ENCODE peak calls at places on chromosomes 7 and 10, in four cellular contexts. One of them, this sample, is unnamed.

GRCh38 chr7:29606287-29606721 is 42.7 kb downstream of the PRR15 start:
- DNase-seq in psoas muscle: no peak
- DNase-seq in AG09309: no peak
- DNase-seq in brain microvascular endothelial cell: peak; percentile 70
- DNase-seq in this sample: no peak

GRCh38 chr7:47465191-47465590 is 116.7 kb downstream of the TNS3 start:
- DNase-seq in psoas muscle: peak; percentile 68
- DNase-seq in AG09309: no peak
- DNase-seq in brain microvascular endothelial cell: no peak
- DNase-seq in this sample: no peak

GRCh38 chr7:108408294-108409004 is 47.8 kb downstream of the NRCAM start:
- DNase-seq in psoas muscle: no peak
- DNase-seq in AG09309: no peak
- DNase-seq in brain microvascular endothelial cell: no peak
- DNase-seq in this sample: no peak

GRCh38 chr7:54637712-54638396 is 95.7 kb downstream of the VSTM2A start:
- DNase-seq in psoas muscle: no peak
- DNase-seq in AG09309: no peak
- DNase-seq in brain microvascular endothelial cell: no peak
- DNase-seq in this sample: no peak

GRCh38 chr7:51451751-51452465 is 135.3 kb upstream of the COBL start:
- DNase-seq in psoas muscle: no peak
- DNase-seq in AG09309: no peak
- DNase-seq in brain microvascular endothelial cell: no peak
- DNase-seq in this sample: no peak

GRCh38 chr10:122999347-122999746 is 9.2 kb downstream of the IKZF5 start:
- DNase-seq in psoas muscle: no peak
- DNase-seq in AG09309: no peak
- DNase-seq in brain microvascular endothelial cell: no peak
- DNase-seq in this sample: no peak

GRCh38 chr10:79116801-79117723 is 48.3 kb downstream of the ZMIZ1 start:
- DNase-seq in psoas muscle: no peak
- DNase-seq in AG09309: no peak
- DNase-seq in brain microvascular endothelial cell: no peak
- DNase-seq in this sample: no peak

GRCh38 chr10:29784175-29784773 is 149.5 kb upstream of the SVIL start:
- DNase-seq in psoas muscle: peak; percentile 79
- DNase-seq in AG09309: peak; percentile 97
- DNase-seq in brain microvascular endothelial cell: peak; percentile 98
- DNase-seq in this sample: no peak

GRCh38 chr10:82922755-82923154 is 1047.8 kb downstream of the NRG3 start:
- DNase-seq in psoas muscle: no peak
- DNase-seq in AG09309: no peak
- DNase-seq in brain microvascular endothelial cell: no peak
- DNase-seq in this sample: no peak

GRCh38 chr10:36676321-36677169 is 448.9 kb upstream of the ANKRD30A start:
- DNase-seq in psoas muscle: no peak
- DNase-seq in AG09309: peak; percentile 56
- DNase-seq in brain microvascular endothelial cell: peak; percentile 39
- DNase-seq in this sample: no peak

GRCh38 chr10:71399946-71400345 is 3.2 kb downstream of the CDH23 start:
- DNase-seq in psoas muscle: no peak
- DNase-seq in AG09309: no peak
- DNase-seq in brain microvascular endothelial cell: no peak
- DNase-seq in this sample: peak; percentile 32

GRCh38 chr7:50962281-50962883 is 179.7 kb upstream of the GRB10 start:
- DNase-seq in psoas muscle: no peak
- DNase-seq in AG09309: no peak
- DNase-seq in brain microvascular endothelial cell: no peak
- DNase-seq in this sample: peak; percentile 28

GRCh38 chr10:6650580-6650979 is 70.5 kb upstream of the PRKCQ start:
- DNase-seq in psoas muscle: no peak
- DNase-seq in AG09309: no peak
- DNase-seq in brain microvascular endothelial cell: no peak
- DNase-seq in this sample: no peak

GRCh38 chr10:97399843-97400545 is 1.1 kb downstream of the RRP12 start:
- DNase-seq in psoas muscle: peak; percentile 78
- DNase-seq in AG09309: no peak
- DNase-seq in brain microvascular endothelial cell: peak; percentile 73
- DNase-seq in this sample: peak; percentile 84

GRCh38 chr10:15121707-15122106 is 24.6 kb downstream of the RPP38 start:
- DNase-seq in psoas muscle: no peak
- DNase-seq in AG09309: no peak
- DNase-seq in brain microvascular endothelial cell: no peak
- DNase-seq in this sample: no peak

GRCh38 chr7:27032843-27033242 is 63.0 kb downstream of the HOXA1 start:
- DNase-seq in psoas muscle: no peak
- DNase-seq in AG09309: peak; percentile 8
- DNase-seq in brain microvascular endothelial cell: no peak
- DNase-seq in this sample: no peak

GRCh38 chr7:124035706-124036105 is 2.8 kb upstream of the TMEM229A start:
- DNase-seq in psoas muscle: no peak
- DNase-seq in AG09309: no peak
- DNase-seq in brain microvascular endothelial cell: no peak
- DNase-seq in this sample: no peak

GRCh38 chr7:143321734-143322133 is 5.8 kb downstream of the CLCN1 start:
- DNase-seq in psoas muscle: no peak
- DNase-seq in AG09309: no peak
- DNase-seq in brain microvascular endothelial cell: no peak
- DNase-seq in this sample: peak; percentile 57

GRCh38 chr10:66941491-66941890 is 15.7 kb downstream of the LRRTM3 start:
- DNase-seq in psoas muscle: no peak
- DNase-seq in AG09309: no peak
- DNase-seq in brain microvascular endothelial cell: no peak
- DNase-seq in this sample: no peak

GRCh38 chr7:116772423-116772852 is 89.9 kb upstream of the CAPZA2 start:
- DNase-seq in psoas muscle: no peak
- DNase-seq in AG09309: no peak
- DNase-seq in brain microvascular endothelial cell: no peak
- DNase-seq in this sample: no peak

GRCh38 chr7:6435486-6436384 is 12.0 kb downstream of the DAGLB start:
- DNase-seq in psoas muscle: peak; percentile 90
- DNase-seq in AG09309: peak; percentile 17
- DNase-seq in brain microvascular endothelial cell: peak; percentile 66
- DNase-seq in this sample: peak; percentile 95

GRCh38 chr7:40507166-40507565 is 372.4 kb downstream of the SUGCT start:
- DNase-seq in psoas muscle: no peak
- DNase-seq in AG09309: no peak
- DNase-seq in brain microvascular endothelial cell: no peak
- DNase-seq in this sample: peak; percentile 44

GRCh38 chr7:89606479-89606878 is 547.8 kb upstream of the STEAP1 start:
- DNase-seq in psoas muscle: no peak
- DNase-seq in AG09309: no peak
- DNase-seq in brain microvascular endothelial cell: no peak
- DNase-seq in this sample: no peak

GRCh38 chr10:30943451-30943850 is 88.2 kb downstream of the ZNF438 start:
- DNase-seq in psoas muscle: no peak
- DNase-seq in AG09309: no peak
- DNase-seq in brain microvascular endothelial cell: no peak
- DNase-seq in this sample: no peak

GRCh38 chr10:391304-391703 is 256.0 kb downstream of the ZMYND11 start:
- DNase-seq in psoas muscle: no peak
- DNase-seq in AG09309: no peak
- DNase-seq in brain microvascular endothelial cell: no peak
- DNase-seq in this sample: no peak

GRCh38 chr10:48511855-48512191 is 93.0 kb downstream of the ARHGAP22 start:
- DNase-seq in psoas muscle: no peak
- DNase-seq in AG09309: no peak
- DNase-seq in brain microvascular endothelial cell: no peak
- DNase-seq in this sample: peak; percentile 74

GRCh38 chr7:73544678-73545077 is 12.8 kb downstream of the BCL7B start:
- DNase-seq in psoas muscle: no peak
- DNase-seq in AG09309: no peak
- DNase-seq in brain microvascular endothelial cell: no peak
- DNase-seq in this sample: no peak

GRCh38 chr10:75395955-75396860 is 5.4 kb downstream of the ZNF503 start:
- DNase-seq in psoas muscle: no peak
- DNase-seq in AG09309: no peak
- DNase-seq in brain microvascular endothelial cell: no peak
- DNase-seq in this sample: no peak

GRCh38 chr7:90596745-90597526 is 815 bp downstream of the CDK14 start:
- DNase-seq in psoas muscle: no peak
- DNase-seq in AG09309: no peak
- DNase-seq in brain microvascular endothelial cell: peak; percentile 44
- DNase-seq in this sample: peak; percentile 63

GRCh38 chr7:33872870-33873269 is 32.5 kb upstream of the BMPER start:
- DNase-seq in psoas muscle: no peak
- DNase-seq in AG09309: no peak
- DNase-seq in brain microvascular endothelial cell: no peak
- DNase-seq in this sample: no peak

GRCh38 chr7:119713606-119714005 is 559.4 kb upstream of the KCND2 start:
- DNase-seq in psoas muscle: no peak
- DNase-seq in AG09309: no peak
- DNase-seq in brain microvascular endothelial cell: no peak
- DNase-seq in this sample: no peak

GRCh38 chr10:53748319-53748718 is 975.7 kb upstream of the MBL2 start:
- DNase-seq in psoas muscle: no peak
- DNase-seq in AG09309: no peak
- DNase-seq in brain microvascular endothelial cell: no peak
- DNase-seq in this sample: no peak

GRCh38 chr10:93080350-93081046 is 6.8 kb downstream of the CYP26A1 start:
- DNase-seq in psoas muscle: no peak
- DNase-seq in AG09309: peak; percentile 20
- DNase-seq in brain microvascular endothelial cell: peak; percentile 36
- DNase-seq in this sample: peak; percentile 60

GRCh38 chr7:45689011-45689796 is 115.0 kb downstream of the ADCY1 start:
- DNase-seq in psoas muscle: peak; percentile 16
- DNase-seq in AG09309: peak; percentile 34
- DNase-seq in brain microvascular endothelial cell: peak; percentile 85
- DNase-seq in this sample: no peak

DNA sequence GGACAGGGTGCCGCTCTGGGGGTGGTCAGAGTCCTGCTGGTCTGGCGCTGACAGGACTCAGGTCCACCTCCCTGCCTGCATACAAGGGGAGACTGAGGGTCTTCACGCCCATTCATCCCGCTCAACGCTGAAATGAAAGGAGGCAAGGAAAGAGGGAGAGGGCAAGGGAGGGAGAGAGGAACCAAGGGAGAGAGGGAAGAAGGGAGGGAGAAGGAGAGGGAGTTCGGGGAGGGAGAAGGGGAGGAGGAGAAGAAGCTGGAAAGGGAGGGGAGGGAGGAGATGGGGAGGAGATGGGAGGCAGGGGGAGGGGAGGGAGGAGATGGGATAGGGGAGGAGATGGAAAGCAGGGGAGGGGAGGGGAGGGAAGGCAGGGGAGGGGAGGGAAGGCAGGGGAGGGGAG is 69.4 kb upstream of the INPP5A start:
- DNase-seq in psoas muscle: no peak
- DNase-seq in AG09309: no peak
- DNase-seq in brain microvascular endothelial cell: no peak
- DNase-seq in this sample: no peak
- H3K4me3 ChIP-seq in psoas muscle: no peak overlapping the region
- H3K4me3 ChIP-seq in AG09309: no peak overlapping the region
- H3K4me3 ChIP-seq in brain microvascular endothelial cell: no peak overlapping the region
- H3K4me3 ChIP-seq in this sample: no peak overlapping the region

GRCh38 chr7:149836434-149836833 is 1.7 kb upstream of the ZNF862 start:
- DNase-seq in psoas muscle: no peak
- DNase-seq in AG09309: no peak
- DNase-seq in brain microvascular endothelial cell: no peak
- DNase-seq in this sample: no peak

GRCh38 chr7:149838992-149839408 is 825 bp downstream of the ZNF862 start:
- DNase-seq in psoas muscle: no peak
- DNase-seq in AG09309: no peak
- DNase-seq in brain microvascular endothelial cell: no peak
- DNase-seq in this sample: no peak

GRCh38 chr7:149839933-149840332 is 1.8 kb downstream of the ZNF862 start:
- DNase-seq in psoas muscle: no peak
- DNase-seq in AG09309: no peak
- DNase-seq in brain microvascular endothelial cell: no peak
- DNase-seq in this sample: no peak

GRCh38 chr7:149838224-149838991 is at the start of gene ZNF862:
- DNase-seq in psoas muscle: peak; percentile 99
- DNase-seq in AG09309: peak; percentile 88
- DNase-seq in brain microvascular endothelial cell: peak; percentile 98
- DNase-seq in this sample: peak; percentile 99

GRCh38 chr7:149837620-149838223 is 453 bp upstream of the ZNF862 start:
- DNase-seq in psoas muscle: no peak
- DNase-seq in AG09309: no peak
- DNase-seq in brain microvascular endothelial cell: no peak
- DNase-seq in this sample: no peak
- H3K4me3 ChIP-seq in psoas muscle: no peak overlapping the region
- H3K4me3 ChIP-seq in AG09309: no peak overlapping the region
- H3K4me3 ChIP-seq in brain microvascular endothelial cell: no peak overlapping the region
- H3K4me3 ChIP-seq in this sample: peak overlapping the region; percentile 14

DNA sequence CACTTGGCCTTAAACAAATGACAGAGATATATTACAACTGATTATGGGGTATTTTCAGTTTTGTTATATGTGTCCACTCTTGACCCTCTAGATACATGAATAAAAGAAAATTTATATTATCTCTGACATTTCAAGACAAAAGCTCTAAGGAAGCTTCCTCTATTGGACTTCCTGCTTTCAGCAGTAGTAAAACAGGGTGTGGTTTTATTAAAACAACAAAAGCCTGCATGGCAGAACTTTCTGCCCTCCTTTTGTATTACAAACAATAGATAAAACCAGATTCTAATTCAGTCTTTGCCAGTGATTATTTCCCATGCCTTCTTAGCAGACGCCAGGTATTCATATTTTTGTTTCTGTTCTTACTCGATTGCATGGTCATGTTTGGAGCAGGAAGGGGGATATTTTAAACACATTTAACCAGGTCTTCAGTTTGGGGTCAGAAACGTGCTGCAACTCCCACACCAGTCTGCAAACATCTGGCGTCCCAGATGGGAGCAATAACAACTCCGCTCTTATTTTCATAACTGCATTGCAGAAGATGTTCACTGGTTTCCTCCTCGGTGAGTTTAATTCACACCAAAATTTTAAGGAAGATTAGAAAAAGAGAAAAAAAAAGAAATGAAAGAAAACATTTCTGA is 52.6 kb upstream of the FAM204A start:
- DNase-seq in psoas muscle: no peak
- DNase-seq in AG09309: no peak
- DNase-seq in brain microvascular endothelial cell: no peak
- DNase-seq in this sample: peak; percentile 90
- H3K4me3 ChIP-seq in psoas muscle: no peak overlapping the region
- H3K4me3 ChIP-seq in AG09309: no peak overlapping the region
- H3K4me3 ChIP-seq in brain microvascular endothelial cell: no peak overlapping the region
- H3K4me3 ChIP-seq in this sample: peak overlapping the region; percentile 63

DNA sequence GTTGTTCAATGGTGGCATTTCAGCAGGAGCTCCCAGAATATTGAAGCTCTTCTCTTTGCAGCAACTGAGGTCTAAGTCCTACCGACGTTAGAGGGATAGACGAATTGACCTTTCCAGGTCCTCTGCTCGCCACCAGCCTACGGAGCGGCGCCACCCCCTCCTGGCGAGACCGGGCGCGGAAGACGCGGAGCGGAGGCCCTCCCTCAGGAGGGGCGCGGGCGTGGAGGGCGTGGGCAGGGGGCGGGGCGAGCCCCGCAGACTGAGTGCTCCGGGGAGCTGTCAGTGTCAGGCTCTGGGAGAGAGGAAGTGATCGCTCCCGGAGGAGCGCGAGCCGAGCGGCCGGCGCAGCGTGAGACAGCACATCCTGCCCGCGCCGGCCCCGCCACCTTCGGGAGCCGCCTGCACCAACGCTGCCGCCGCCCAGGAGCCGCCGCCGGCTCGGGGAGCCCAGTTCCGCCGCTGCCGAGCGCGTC is at the start of gene DYNC1I1:
- DNase-seq in psoas muscle: peak; percentile 81
- DNase-seq in AG09309: no peak
- DNase-seq in brain microvascular endothelial cell: peak; percentile 49
- DNase-seq in this sample: peak; percentile 82
- H3K4me3 ChIP-seq in psoas muscle: peak within 1 kb of the TSS; percentile 82
- H3K4me3 ChIP-seq in AG09309: peak within 1 kb of the TSS; percentile 36
- H3K4me3 ChIP-seq in brain microvascular endothelial cell: peak within 1 kb of the TSS; percentile 69
- H3K4me3 ChIP-seq in this sample: peak within 1 kb of the TSS; percentile 29